ENCODE peak calls at places on chromosomes 7 and 10, in nine cellular contexts. Z, H, P, K, M, U, S, T and L are unnamed samples.

GRCh38 chr10:36254191-36254590 is 612.1 kb upstream of the FZD8 start:
- DNase-seq in S (no peak), P (peak), K (peak), U (peak), T (no peak), H (no peak), Z (peak), M (no peak), L (peak)

GRCh38 chr7:129122751-129123516 is 21.6 kb upstream of the TSPAN33 start:
- DNase-seq in Z (no peak), S (no peak), P (no peak), T (no peak), M (no peak), U (no peak), H (no peak), K (peak), L (peak)

GRCh38 chr10:18164771-18165361 is 24.6 kb downstream of the CACNB2 start:
- DNase-seq in P (no peak), K (peak), U (no peak), M (no peak), H (no peak), Z (no peak), T (no peak), S (peak), L (no peak)

GRCh38 chr7:157405914-157406810 is 69.4 kb downstream of the DNAJB6 start:
- DNase-seq in K (no peak), S (no peak), Z (peak), P (no peak), M (no peak), H (no peak), U (peak), T (no peak), L (no peak)

GRCh38 chr10:48522011-48522765 is 82.7 kb downstream of the ARHGAP22 start:
- DNase-seq in H (no peak), T (no peak), Z (no peak), S (no peak), K (no peak), M (no peak), U (no peak), P (no peak), L (no peak)

GRCh38 chr7:5211730-5212482 is 21.9 kb downstream of the WIPI2 start:
- DNase-seq in Z (no peak), K (no peak), M (no peak), U (no peak), H (no peak), T (no peak), S (no peak), P (no peak), L (no peak)

GRCh38 chr10:88490216-88490980 is 92.7 kb downstream of the RNLS start:
- DNase-seq in P (no peak), T (no peak), U (no peak), M (no peak), Z (no peak), K (no peak), H (no peak), S (no peak), L (no peak)

GRCh38 chr10:13671874-13672273 is 85.1 kb downstream of the PRPF18 start:
- DNase-seq in M (no peak), P (no peak), H (no peak), K (no peak), T (no peak), U (no peak), S (no peak), Z (no peak), L (no peak)

GRCh38 chr10:133143200-133143533 is 16.9 kb upstream of the KNDC1 start:
- DNase-seq in H (no peak), Z (no peak), P (no peak), K (no peak), T (peak), U (no peak), M (no peak), S (no peak), L (no peak)

GRCh38 chr10:88541116-88541626 is 41.9 kb downstream of the RNLS start:
- DNase-seq in S (no peak), T (no peak), P (no peak), Z (no peak), M (no peak), K (peak), H (no peak), U (no peak), L (no peak)

GRCh38 chr10:22345301-22346086 is at the start of gene SPAG6:
- DNase-seq in P (no peak), M (no peak), Z (peak), H (no peak), K (no peak), T (peak), U (peak), S (no peak), L (no peak)

GRCh38 chr10:11521860-11522259 is 89.6 kb downstream of the USP6NL start:
- DNase-seq in P (no peak), U (no peak), K (peak), M (no peak), H (no peak), T (no peak), S (no peak), Z (no peak), L (no peak)

DNA sequence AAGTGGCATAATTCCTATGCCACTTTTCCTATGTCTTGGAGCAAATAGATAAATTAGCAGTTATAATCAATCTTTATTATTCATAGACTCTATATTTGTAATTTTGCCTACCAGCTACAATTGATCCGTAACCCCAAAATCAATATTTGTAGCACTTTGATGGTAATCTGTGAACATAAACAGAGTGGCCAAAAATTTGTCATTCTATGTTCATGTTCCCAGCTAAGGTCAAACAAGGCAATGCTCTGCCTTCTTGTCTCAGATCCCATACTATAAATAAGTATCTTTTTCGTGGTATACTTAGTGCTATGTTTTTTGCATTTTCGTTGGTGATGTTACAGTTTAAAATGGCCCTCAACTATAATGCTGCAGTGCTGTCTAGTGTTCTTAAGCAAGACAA is 228.5 kb downstream of the FZD1 start:
- DNase-seq in S (no peak), M (no peak), H (no peak), K (no peak), Z (no peak), T (no peak), P (no peak), U (no peak), L (no peak)
- TF ChIP-seq CTCF in S (no peak), M (no peak), H (no peak), K (no peak), Z (no peak), T (no peak), P (no peak), U (no peak), L (no peak)

DNA sequence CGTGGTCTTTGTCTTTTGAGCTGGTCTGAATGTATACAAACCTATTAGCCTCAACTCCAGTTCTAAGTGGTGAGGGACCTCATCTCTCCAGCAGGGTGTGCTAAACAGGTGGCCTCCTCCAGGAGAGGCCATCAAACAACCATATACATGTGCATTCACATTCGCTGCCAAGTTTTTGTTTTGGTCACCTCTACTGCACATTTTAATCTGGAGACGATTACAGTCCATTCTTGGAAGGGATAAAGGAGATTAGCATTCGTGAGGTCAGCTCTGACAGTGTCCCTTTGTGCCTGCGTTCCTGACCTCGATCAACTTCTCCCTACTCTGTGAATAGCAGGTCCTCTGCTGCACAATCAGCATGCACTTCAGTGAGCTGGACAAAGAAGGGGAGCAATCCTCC is 60.8 kb downstream of the RHOBTB1 start:
- DNase-seq in M (peak), K (peak), Z (peak), S (no peak), U (no peak), P (no peak), T (no peak), H (no peak), L (no peak)
- TF ChIP-seq CTCF in M (peak), K (peak), Z (peak), S (peak), U (peak), P (peak), T (peak), H (peak), L (peak)

DNA sequence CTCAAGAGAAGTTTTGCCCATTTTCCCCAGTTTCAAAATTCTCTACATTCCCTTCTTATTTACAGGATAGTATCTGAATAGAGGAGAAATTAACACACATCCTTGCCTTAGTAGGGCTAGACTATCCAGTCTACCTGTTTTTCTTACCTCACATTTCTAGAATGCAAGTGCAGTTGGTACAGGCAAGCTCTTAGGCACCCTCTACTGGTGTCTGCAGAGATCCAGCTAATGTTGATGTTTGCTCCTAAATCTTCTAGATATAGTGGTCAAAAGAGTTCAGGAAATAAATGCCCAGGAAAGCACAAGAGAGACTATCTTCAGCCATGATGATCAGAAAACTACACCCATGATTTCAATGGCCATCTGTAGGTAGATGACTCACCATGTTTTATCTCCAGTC is 205.3 kb downstream of the HTR7 start:
- DNase-seq in Z (no peak), U (no peak), T (no peak), P (no peak), H (peak), M (no peak), K (peak), S (no peak), L (peak)
- TF ChIP-seq CTCF in Z (no peak), U (no peak), T (no peak), P (no peak), H (peak), M (peak), K (peak), S (peak), L (peak)

DNA sequence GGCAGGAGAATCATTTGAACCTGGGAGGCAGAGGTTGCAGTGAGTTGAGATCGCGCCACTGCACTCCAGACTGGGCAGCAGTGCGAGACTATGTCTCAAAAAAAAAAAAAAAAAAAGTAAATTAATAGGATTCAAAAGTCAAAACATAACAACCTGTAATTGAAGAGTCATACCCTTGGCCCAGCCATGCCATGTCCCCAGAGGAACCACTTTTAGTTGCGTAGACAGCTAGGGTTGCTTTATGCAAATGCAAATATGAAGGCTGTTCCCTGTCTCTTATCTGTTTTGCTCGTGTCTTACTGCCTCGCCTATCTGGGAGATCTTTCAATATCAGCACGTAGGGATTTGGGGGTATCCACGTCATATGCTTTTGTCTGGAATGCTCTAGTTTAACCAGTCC is 73.1 kb downstream of the PRKAG2 start:
- DNase-seq in T (no peak), Z (no peak), K (no peak), U (no peak), M (no peak), S (no peak), P (no peak), H (no peak), L (no peak)
- TF ChIP-seq CTCF in T (no peak), Z (no peak), K (no peak), U (no peak), M (no peak), S (no peak), P (no peak), H (no peak), L (no peak)

DNA sequence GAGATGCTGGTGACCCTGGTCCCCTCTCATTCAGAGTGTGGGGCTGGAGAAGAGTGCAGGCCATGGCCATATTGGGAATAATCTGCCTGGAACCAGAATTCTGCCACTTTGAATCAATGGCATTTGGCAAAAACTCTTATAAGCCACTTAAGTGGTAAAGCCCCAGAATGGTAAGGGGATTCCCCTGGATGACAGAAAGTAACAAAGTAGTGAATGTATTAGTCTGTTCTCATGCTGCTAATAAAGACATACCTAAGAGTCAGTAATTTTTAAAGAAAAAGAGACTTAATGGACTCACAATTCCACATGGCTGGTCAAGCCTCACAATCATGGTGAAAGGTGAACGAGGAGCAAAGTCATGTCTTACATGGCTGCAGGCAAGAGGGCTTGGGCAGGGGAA is 248.6 kb downstream of the SH2D4B start:
- DNase-seq in K (no peak), Z (no peak), U (no peak), H (no peak), M (no peak), P (no peak), T (no peak), S (no peak), L (no peak)
- TF ChIP-seq CTCF in K (no peak), Z (no peak), U (no peak), H (no peak), M (no peak), P (no peak), T (no peak), S (no peak), L (no peak)